ENCODE peak calls at places on chromosome 19, in five cellular contexts. R, Q, G, S and F are unnamed samples.

GRCh38 chr19:31438401-31439269 is 89.4 kb upstream of the TSHZ3 start:
- DNase-seq in R (no peak), G (no peak), Q (no peak), S (no peak), F (no peak)

GRCh38 chr19:14072535-14073231 is at the start of gene MISP3:
- DNase-seq in G (peak; percentile 52), R (no peak), Q (no peak), S (no peak), F (peak; percentile 89)

GRCh38 chr19:17794731-17795494 is at the start of gene B3GNT3:
- DNase-seq in R (no peak), G (no peak), Q (peak; percentile 47), S (no peak), F (peak; percentile 79)

GRCh38 chr19:10270616-10271394 is at the start of gene ICAM1:
- DNase-seq in R (peak; percentile 54), G (peak; percentile 95), S (peak; percentile 87), Q (no peak), F (peak; percentile 59)

GRCh38 chr19:28437390-28438346 is 775.3 kb downstream of the UQCRFS1 start:
- DNase-seq in S (no peak), G (no peak), Q (no peak), R (no peak), F (no peak)

GRCh38 chr19:48390188-48391099 is 907 bp downstream of the KDELR1 start:
- DNase-seq in S (peak; percentile 53), G (peak; percentile 77), Q (no peak), R (peak; percentile 33), F (peak; percentile 70)

GRCh38 chr19:53394522-53394973 is 401 bp upstream of the ZNF765 start:
- DNase-seq in S (peak; percentile 49), G (peak; percentile 2), R (no peak), Q (no peak), F (peak; percentile 54)

GRCh38 chr19:12880551-12881171 is 588 bp downstream of the DNASE2 start:
- DNase-seq in S (peak; percentile 35), Q (no peak), G (peak; percentile 46), R (no peak), F (peak; percentile 34)

GRCh38 chr19:15125232-15126067 is 18.2 kb downstream of the SYDE1 start:
- DNase-seq in Q (peak; percentile 93), S (peak; percentile 98), R (peak; percentile 93), G (peak; percentile 99), F (peak; percentile 97)

GRCh38 chr19:15123900-15124299 is 16.7 kb downstream of the SYDE1 start:
- DNase-seq in G (no peak), R (no peak), Q (no peak), S (peak; percentile 58), F (peak; percentile 78)

GRCh38 chr19:15124572-15125231 is 17.5 kb downstream of the SYDE1 start:
- DNase-seq in R (no peak), S (no peak), G (peak; percentile 21), Q (no peak), F (peak; percentile 38)

GRCh38 chr19:15122331-15123030 is 15.3 kb downstream of the SYDE1 start:
- DNase-seq in G (no peak), R (no peak), Q (no peak), S (no peak), F (no peak)

DNA sequence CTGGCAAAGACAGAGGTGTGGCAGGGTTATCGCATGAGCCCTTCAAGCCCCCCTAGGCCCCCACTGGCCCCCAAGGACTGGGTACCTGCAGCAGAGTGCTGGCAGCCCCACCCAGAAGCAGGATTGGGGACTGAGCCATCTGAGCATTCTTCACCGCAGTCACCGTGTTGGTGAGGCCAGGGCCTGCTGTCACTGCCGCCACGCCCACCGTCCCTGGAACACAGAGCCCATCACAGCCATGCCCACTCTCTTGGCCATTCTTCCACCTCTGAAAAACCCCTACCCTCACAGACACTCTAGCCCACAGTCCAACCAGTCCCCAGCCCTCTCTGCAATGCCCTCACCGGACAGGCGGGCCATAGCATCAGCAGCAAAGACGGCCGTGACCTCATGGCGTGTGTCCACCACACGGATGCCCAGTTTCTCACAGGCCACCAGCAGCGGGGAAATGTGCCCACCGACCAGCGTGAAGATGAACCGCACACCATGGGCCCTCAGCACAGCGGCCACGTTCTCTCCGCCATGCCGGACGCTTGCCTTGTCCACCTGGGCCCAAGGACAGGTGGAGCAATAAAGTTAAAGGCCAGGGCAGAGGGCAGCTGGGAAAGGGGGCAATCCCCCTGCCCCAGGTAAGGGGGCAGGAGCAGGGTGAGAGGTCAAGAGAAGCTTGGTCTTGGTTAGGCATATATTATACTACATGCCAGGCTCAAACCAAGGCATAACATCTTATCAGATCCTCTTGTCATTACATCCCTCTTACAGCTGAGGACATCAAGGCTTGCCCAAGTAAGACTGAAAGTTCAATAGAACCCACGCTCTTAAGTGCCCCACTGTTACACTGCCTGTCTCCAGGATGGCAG is 16.1 kb downstream of the SYDE1 start:
- DNase-seq in S (no peak), G (no peak), R (no peak), Q (no peak), F (no peak)
- H3K4me3 ChIP-seq in S (no peak overlapping the region), G (no peak overlapping the region), R (no peak overlapping the region), Q (no peak overlapping the region), F (no peak overlapping the region)

DNA sequence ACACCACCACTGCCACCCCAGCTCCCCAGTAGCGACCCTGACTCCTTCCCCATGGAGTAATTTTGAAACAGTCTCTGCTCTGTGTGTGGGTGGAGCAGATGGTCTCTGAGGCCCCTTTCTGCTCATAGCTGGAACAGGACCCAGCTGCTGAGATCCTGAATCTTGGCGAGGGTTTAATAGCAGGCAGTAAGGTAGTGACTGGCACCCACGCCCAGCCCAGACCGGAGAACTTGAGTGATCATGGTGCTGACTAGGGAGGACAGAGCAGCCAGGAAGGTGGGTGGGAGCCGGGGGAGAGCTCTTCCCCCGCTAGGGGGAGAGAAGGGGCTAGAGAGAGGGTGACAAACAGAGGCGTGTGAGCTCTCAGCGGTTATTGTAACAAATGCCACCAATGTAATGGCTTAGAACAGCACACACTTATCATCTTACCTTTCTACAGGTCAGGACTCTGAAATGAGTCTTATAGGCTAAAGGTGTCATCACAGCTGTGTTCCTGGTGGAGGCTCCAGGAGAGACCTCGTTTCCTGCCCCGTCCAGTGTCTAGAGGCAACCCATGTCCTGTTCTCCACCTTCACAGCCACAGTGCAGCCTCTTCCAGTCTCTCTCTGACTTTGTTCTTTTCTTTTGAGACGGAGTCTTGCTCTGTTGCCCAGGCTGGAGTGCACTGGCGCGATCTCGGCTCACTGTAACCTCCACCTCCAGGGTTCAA is 7.2 kb upstream of the ACER1 start:
- DNase-seq in Q (no peak), G (peak; percentile 13), R (no peak), S (no peak), F (no peak)
- H3K4me3 ChIP-seq in Q (no peak overlapping the region), G (no peak overlapping the region), R (no peak overlapping the region), S (no peak overlapping the region), F (no peak overlapping the region)

GRCh38 chr19:35669566-35669965 is 3.2 kb downstream of the UPK1A start:
- DNase-seq in S (no peak), R (no peak), G (no peak), Q (no peak), F (no peak)

GRCh38 chr19:35669974-35670373 is 3.7 kb downstream of the UPK1A start:
- DNase-seq in Q (no peak), S (no peak), G (no peak), R (no peak), F (no peak)

GRCh38 chr19:35671818-35672217 is 5.5 kb downstream of the UPK1A start:
- DNase-seq in Q (no peak), R (no peak), G (no peak), S (no peak), F (no peak)

GRCh38 chr19:35673121-35673804 is 6.9 kb downstream of the UPK1A start:
- DNase-seq in Q (peak; percentile 99), G (peak; percentile 51), R (peak; percentile 5), S (no peak), F (peak; percentile 25)

DNA sequence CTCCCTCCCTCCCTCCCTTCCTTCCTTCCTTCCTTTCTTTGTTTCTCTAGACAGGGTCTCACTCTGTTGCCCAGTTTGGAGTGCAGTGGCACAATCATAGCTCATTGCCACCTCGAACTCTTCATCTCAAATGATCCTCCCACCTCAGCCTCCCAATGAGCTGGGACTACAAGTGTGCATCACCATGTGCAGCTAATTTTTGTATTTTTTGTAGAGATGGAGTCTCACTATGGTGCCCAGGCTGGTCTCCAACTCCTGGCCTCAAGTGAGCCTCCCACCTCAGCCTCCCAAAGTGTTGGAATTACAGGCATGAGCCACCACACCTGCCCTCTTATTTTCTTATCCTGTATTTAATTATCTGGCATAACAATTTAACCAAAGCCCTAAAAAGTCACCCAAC is 4.4 kb downstream of the UPK1A start:
- DNase-seq in S (no peak), R (no peak), G (no peak), Q (no peak), F (no peak)
- H3K4me3 ChIP-seq in S (no peak overlapping the region), R (no peak overlapping the region), G (no peak overlapping the region), Q (no peak overlapping the region), F (no peak overlapping the region)

GRCh38 chr19:19670070-19670551 is 1.5 kb downstream of the ZNF101 start:
- DNase-seq in R (no peak), G (no peak), S (no peak), Q (no peak), F (no peak)
- H3K4me3 ChIP-seq in R (peak overlapping the region; percentile 87), G (peak overlapping the region; percentile 100), S (no peak overlapping the region), Q (no peak overlapping the region), F (no peak overlapping the region)

DNA sequence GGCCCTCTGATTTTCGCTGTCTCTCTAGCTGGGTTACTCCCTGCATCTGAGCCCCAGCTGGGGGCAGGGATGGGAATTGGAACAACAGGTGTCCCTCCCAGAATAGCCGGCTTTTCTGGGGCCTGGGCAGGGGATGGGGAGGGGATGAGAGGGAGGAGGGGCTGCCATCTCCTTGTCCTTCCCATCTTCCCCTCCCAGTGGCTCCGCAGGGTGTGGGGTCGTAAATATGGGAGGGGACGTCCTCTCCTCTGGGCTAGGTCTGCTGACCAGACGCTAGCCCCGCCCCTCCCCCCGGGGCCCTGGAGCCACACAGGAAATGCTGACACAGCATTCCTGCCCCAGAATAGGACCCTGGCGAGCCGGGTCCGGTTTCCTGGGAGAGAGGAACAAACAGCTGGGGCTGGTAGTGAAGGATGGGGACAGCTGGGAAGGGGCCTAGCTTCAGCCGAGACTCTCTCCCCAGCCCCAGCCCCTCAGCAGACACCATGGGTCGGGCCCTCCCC is 1.1 kb downstream of the RYR1 start:
- DNase-seq in R (no peak), S (peak; percentile 50), G (no peak), Q (no peak), F (no peak)
- H3K4me3 ChIP-seq in R (no peak overlapping the region), S (no peak overlapping the region), G (no peak overlapping the region), Q (no peak overlapping the region), F (no peak overlapping the region)

DNA sequence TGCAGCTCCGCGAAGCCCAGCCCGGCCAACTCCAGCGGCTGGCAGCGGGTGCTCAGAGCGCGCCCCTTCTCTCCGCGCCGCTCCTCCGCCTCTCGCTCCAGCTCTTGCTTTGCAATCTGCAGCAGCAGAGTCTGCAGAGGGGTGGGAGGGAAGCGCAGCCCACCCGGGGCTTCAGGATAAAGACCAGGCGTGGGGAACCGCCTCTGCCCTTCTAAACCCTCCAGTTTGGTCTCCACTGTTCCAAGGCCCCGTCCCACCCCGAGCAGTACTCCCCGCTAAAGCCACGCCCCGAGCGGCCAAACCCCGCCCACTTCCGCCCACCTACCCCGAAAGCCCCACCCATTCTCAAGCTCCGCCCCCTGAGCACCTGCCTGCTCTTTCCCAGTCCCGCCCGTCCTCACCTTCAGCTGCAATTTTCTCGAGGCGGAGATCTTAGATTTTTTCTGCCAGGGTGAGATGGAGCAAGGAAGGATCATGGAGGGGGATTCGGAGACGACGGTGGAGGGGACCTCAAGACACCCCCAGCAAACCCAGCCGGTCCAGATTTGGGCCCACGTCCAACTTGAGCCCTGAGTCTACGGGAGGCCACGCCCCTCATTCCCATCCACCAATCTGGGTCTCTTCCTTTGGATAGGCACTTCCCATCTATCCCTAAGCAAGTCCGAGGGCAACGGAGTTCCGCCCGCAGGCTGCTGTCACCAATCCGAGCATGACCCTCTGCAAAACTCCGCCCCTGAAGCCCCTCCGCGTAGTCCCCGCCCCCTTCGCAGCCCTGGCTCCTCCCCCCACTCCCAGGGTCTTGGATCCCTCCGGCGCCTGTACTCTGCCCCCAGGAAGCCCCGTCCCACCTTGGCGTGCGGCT is 1.1 kb downstream of the TNNI3 start:
- DNase-seq in S (no peak), G (peak; percentile 31), Q (peak; percentile 90), R (no peak), F (peak; percentile 72)
- H3K4me3 ChIP-seq in S (no peak overlapping the region), G (no peak overlapping the region), Q (peak overlapping the region; percentile 49), R (no peak overlapping the region), F (no peak overlapping the region)